ENCODE peak calls at places on chromosomes 3 and 15, in nine cellular contexts. H, E, O, D, S, V, P, A and T are unnamed samples.

GRCh38 chr3:5002174-5002870 is 23.1 kb downstream of the BHLHE40 start:
- DNase-seq in H (no peak), A (no peak), P (no peak), D (peak), S (no peak), E (no peak), V (no peak), O (no peak), T (no peak)

GRCh38 chr3:193857996-193858395 is 265.0 kb downstream of the OPA1 start:
- DNase-seq in E (no peak), O (no peak), H (no peak), V (no peak), A (no peak), S (no peak), D (no peak), P (no peak), T (no peak)

GRCh38 chr3:12588674-12589054 is 31.8 kb downstream of the MKRN2 start:
- DNase-seq in O (peak), A (peak), S (peak), E (peak), P (no peak), V (no peak), H (no peak), D (no peak), T (no peak)

GRCh38 chr3:100005670-100006393 is 108.5 kb downstream of the FILIP1L start:
- DNase-seq in O (no peak), A (no peak), P (no peak), V (no peak), H (no peak), E (no peak), S (no peak), D (no peak), T (no peak)

GRCh38 chr3:56314842-56315241 is 153.4 kb downstream of the ERC2 start:
- DNase-seq in A (no peak), S (no peak), O (no peak), E (no peak), H (no peak), P (no peak), D (no peak), V (no peak), T (no peak)

GRCh38 chr15:80695099-80695910 is at the start of gene ABHD17C:
- DNase-seq in H (peak), O (peak), V (peak), A (peak), E (peak), S (peak), P (peak), D (peak), T (peak)

GRCh38 chr15:41501961-41502786 is 8.5 kb downstream of the ITPKA start:
- DNase-seq in D (no peak), S (no peak), P (no peak), E (no peak), V (no peak), O (no peak), A (no peak), H (no peak), T (no peak)

GRCh38 chr3:79979990-79980389 is 212.2 kb upstream of the ROBO1 start:
- DNase-seq in D (no peak), E (no peak), P (no peak), S (no peak), V (no peak), A (no peak), H (no peak), O (no peak), T (no peak)

GRCh38 chr3:193928354-193929209 is 207.4 kb upstream of the HES1 start:
- DNase-seq in S (no peak), O (no peak), H (no peak), V (peak), E (no peak), D (no peak), A (no peak), P (no peak), T (no peak)

GRCh38 chr3:110767156-110767555 is 304.5 kb upstream of the NECTIN3 start:
- DNase-seq in V (no peak), S (no peak), O (no peak), E (no peak), A (no peak), D (no peak), P (no peak), H (no peak), T (no peak)

GRCh38 chr3:49738067-49738713 is 14.4 kb upstream of the GMPPB start:
- DNase-seq in E (no peak), S (no peak), P (no peak), H (no peak), A (no peak), V (no peak), O (no peak), D (no peak), T (no peak)

GRCh38 chr3:117483839-117484238 is 774.3 kb downstream of the TUSC7 start:
- DNase-seq in E (no peak), H (no peak), V (no peak), A (no peak), P (no peak), S (no peak), O (no peak), D (no peak), T (no peak)

GRCh38 chr3:89303721-89304120 is 196.3 kb downstream of the EPHA3 start:
- DNase-seq in S (no peak), H (no peak), O (no peak), D (no peak), A (no peak), V (no peak), E (no peak), P (no peak), T (no peak)

GRCh38 chr15:36332301-36332700 is 247.1 kb upstream of the CDIN1 start:
- DNase-seq in O (no peak), P (no peak), H (no peak), V (no peak), A (no peak), E (no peak), D (no peak), S (no peak), T (no peak)

GRCh38 chr3:128263946-128264345 is 110.7 kb downstream of the EEFSEC start:
- DNase-seq in E (no peak), O (no peak), A (no peak), S (no peak), D (no peak), P (no peak), H (no peak), V (no peak), T (peak)

GRCh38 chr3:31166249-31166885 is 271.9 kb upstream of the GADL1 start:
- DNase-seq in S (no peak), E (no peak), V (no peak), D (no peak), P (no peak), A (no peak), O (no peak), H (no peak), T (no peak)

GRCh38 chr3:17743660-17743995 is 1.2 kb upstream of the TBC1D5 start:
- DNase-seq in A (no peak), H (no peak), E (no peak), V (no peak), P (no peak), S (no peak), O (no peak), D (no peak), T (no peak)

GRCh38 chr3:101244212-101244575 is 76.2 kb downstream of the IMPG2 start:
- DNase-seq in D (no peak), A (no peak), H (no peak), O (no peak), S (no peak), E (no peak), V (no peak), P (no peak), T (no peak)